ENCODE peak calls at places on chromosome 19, in five cellular contexts. One of them, this sample, is unnamed.

GRCh38 chr19:44925114-44925891 is 10.9 kb downstream of the APOC1 start:
- DNase-seq in fibroblast of mammary gland: peak; percentile 84
- DNase-seq in AG10803: peak; percentile 76
- DNase-seq in IMR-90: peak; percentile 49
- DNase-seq in heart left ventricle: peak; percentile 86
- DNase-seq in this sample: no peak

GRCh38 chr19:7730286-7731217 is 1.4 kb downstream of the CLEC4G start:
- DNase-seq in fibroblast of mammary gland: no peak
- DNase-seq in AG10803: no peak
- DNase-seq in IMR-90: no peak
- DNase-seq in heart left ventricle: no peak
- DNase-seq in this sample: no peak

GRCh38 chr19:39265321-39265916 is 2.8 kb upstream of the IFNL2 start:
- DNase-seq in fibroblast of mammary gland: no peak
- DNase-seq in AG10803: no peak
- DNase-seq in IMR-90: no peak
- DNase-seq in heart left ventricle: no peak
- DNase-seq in this sample: no peak

GRCh38 chr19:14554382-14554812 is 17.5 kb downstream of the NDUFB7 start:
- DNase-seq in fibroblast of mammary gland: no peak
- DNase-seq in AG10803: no peak
- DNase-seq in IMR-90: no peak
- DNase-seq in heart left ventricle: no peak
- DNase-seq in this sample: no peak

GRCh38 chr19:42295831-42296525 is 6.0 kb upstream of the PRR19 start:
- DNase-seq in fibroblast of mammary gland: peak; percentile 52
- DNase-seq in AG10803: peak; percentile 44
- DNase-seq in IMR-90: peak; percentile 41
- DNase-seq in heart left ventricle: peak; percentile 80
- DNase-seq in this sample: peak; percentile 94

GRCh38 chr19:14070268-14071050 is 2.1 kb upstream of the MISP3 start:
- DNase-seq in fibroblast of mammary gland: no peak
- DNase-seq in AG10803: no peak
- DNase-seq in IMR-90: no peak
- DNase-seq in heart left ventricle: peak; percentile 60
- DNase-seq in this sample: no peak

GRCh38 chr19:3466630-3467029 is 13.7 kb downstream of the SMIM24 start:
- DNase-seq in fibroblast of mammary gland: no peak
- DNase-seq in AG10803: no peak
- DNase-seq in IMR-90: no peak
- DNase-seq in heart left ventricle: no peak
- DNase-seq in this sample: no peak

GRCh38 chr19:28359819-28360414 is 853.0 kb downstream of the UQCRFS1 start:
- DNase-seq in fibroblast of mammary gland: no peak
- DNase-seq in AG10803: no peak
- DNase-seq in IMR-90: no peak
- DNase-seq in heart left ventricle: no peak
- DNase-seq in this sample: no peak

GRCh38 chr19:4557186-4557970 is 2.1 kb downstream of the SEMA6B start:
- DNase-seq in fibroblast of mammary gland: no peak
- DNase-seq in AG10803: no peak
- DNase-seq in IMR-90: no peak
- DNase-seq in heart left ventricle: no peak
- DNase-seq in this sample: no peak

GRCh38 chr19:16116067-16116466 is 4.4 kb downstream of the RAB8A start:
- DNase-seq in fibroblast of mammary gland: no peak
- DNase-seq in AG10803: no peak
- DNase-seq in IMR-90: no peak
- DNase-seq in heart left ventricle: no peak
- DNase-seq in this sample: no peak

GRCh38 chr19:4060621-4061177 is 6.0 kb downstream of the ZBTB7A start:
- DNase-seq in fibroblast of mammary gland: no peak
- DNase-seq in AG10803: no peak
- DNase-seq in IMR-90: no peak
- DNase-seq in heart left ventricle: peak; percentile 30
- DNase-seq in this sample: no peak

GRCh38 chr19:15210323-15210774 is 9.6 kb upstream of the NOTCH3 start:
- DNase-seq in fibroblast of mammary gland: peak; percentile 94
- DNase-seq in AG10803: peak; percentile 67
- DNase-seq in IMR-90: peak; percentile 59
- DNase-seq in heart left ventricle: peak; percentile 66
- DNase-seq in this sample: no peak

GRCh38 chr19:4758659-4759058 is 32.9 kb upstream of the FEM1A start:
- DNase-seq in fibroblast of mammary gland: no peak
- DNase-seq in AG10803: no peak
- DNase-seq in IMR-90: no peak
- DNase-seq in heart left ventricle: no peak
- DNase-seq in this sample: no peak

DNA sequence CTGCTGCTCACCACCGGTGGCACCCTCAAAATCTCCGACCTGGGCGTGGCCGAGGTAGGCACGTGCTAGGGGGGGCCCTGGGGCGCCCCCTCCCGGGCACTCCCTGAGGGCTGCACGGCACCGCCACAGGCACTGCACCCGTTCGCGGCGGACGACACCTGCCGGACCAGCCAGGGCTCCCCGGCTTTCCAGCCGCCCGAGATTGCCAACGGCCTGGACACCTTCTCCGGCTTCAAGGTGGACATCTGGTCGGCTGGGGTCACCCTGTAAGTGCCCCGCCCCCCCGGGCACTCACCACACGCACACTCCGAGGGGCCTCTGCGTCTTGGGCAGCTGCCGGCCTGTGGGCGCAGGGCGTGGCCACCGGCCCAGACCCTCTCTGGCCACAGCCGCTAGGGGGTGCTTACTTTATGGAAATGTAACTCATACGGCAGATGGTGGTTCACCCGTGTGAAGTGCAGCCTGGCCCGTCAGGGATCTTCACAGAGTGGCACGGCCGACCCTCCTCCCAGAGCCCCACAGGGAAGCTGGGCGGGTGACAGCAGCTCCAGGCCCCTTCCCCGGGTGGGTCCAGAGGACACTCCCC is 15.0 kb downstream of the STK11 start:
- DNase-seq in fibroblast of mammary gland: no peak
- DNase-seq in AG10803: no peak
- DNase-seq in IMR-90: no peak
- DNase-seq in heart left ventricle: no peak
- DNase-seq in this sample: no peak
- TF ChIP-seq CTCF in fibroblast of mammary gland: peak; percentile 32
- TF ChIP-seq CTCF in AG10803: no peak
- TF ChIP-seq CTCF in IMR-90: no peak
- TF ChIP-seq CTCF in heart left ventricle: no peak
- TF ChIP-seq CTCF in this sample: peak; percentile 11

GRCh38 chr19:19296953-19297689 is 23.2 kb downstream of the SUGP1 start:
- DNase-seq in fibroblast of mammary gland: no peak
- DNase-seq in AG10803: no peak
- DNase-seq in IMR-90: no peak
- DNase-seq in heart left ventricle: no peak
- DNase-seq in this sample: no peak

GRCh38 chr19:19292607-19293006 is 19.5 kb upstream of the TM6SF2 start:
- DNase-seq in fibroblast of mammary gland: no peak
- DNase-seq in AG10803: no peak
- DNase-seq in IMR-90: no peak
- DNase-seq in heart left ventricle: no peak
- DNase-seq in this sample: no peak

GRCh38 chr19:19300613-19301012 is 19.7 kb downstream of the SUGP1 start:
- DNase-seq in fibroblast of mammary gland: no peak
- DNase-seq in AG10803: no peak
- DNase-seq in IMR-90: no peak
- DNase-seq in heart left ventricle: no peak
- DNase-seq in this sample: no peak

GRCh38 chr19:19297759-19298158 is 22.6 kb downstream of the SUGP1 start:
- DNase-seq in fibroblast of mammary gland: no peak
- DNase-seq in AG10803: no peak
- DNase-seq in IMR-90: no peak
- DNase-seq in heart left ventricle: no peak
- DNase-seq in this sample: no peak

GRCh38 chr19:19294914-19295313 is 21.8 kb upstream of the TM6SF2 start:
- DNase-seq in fibroblast of mammary gland: no peak
- DNase-seq in AG10803: no peak
- DNase-seq in IMR-90: no peak
- DNase-seq in heart left ventricle: no peak
- DNase-seq in this sample: no peak
- TF ChIP-seq CTCF in fibroblast of mammary gland: no peak
- TF ChIP-seq CTCF in AG10803: no peak
- TF ChIP-seq CTCF in IMR-90: no peak
- TF ChIP-seq CTCF in heart left ventricle: no peak
- TF ChIP-seq CTCF in this sample: no peak

GRCh38 chr19:37935341-37935740 is 28.3 kb downstream of the SIPA1L3 start:
- DNase-seq in fibroblast of mammary gland: no peak
- DNase-seq in AG10803: no peak
- DNase-seq in IMR-90: no peak
- DNase-seq in heart left ventricle: no peak
- DNase-seq in this sample: no peak
- TF ChIP-seq CTCF in fibroblast of mammary gland: no peak
- TF ChIP-seq CTCF in AG10803: no peak
- TF ChIP-seq CTCF in IMR-90: no peak
- TF ChIP-seq CTCF in heart left ventricle: no peak
- TF ChIP-seq CTCF in this sample: no peak

GRCh38 chr19:54552913-54553310 is 20.7 kb upstream of the LILRA2 start:
- DNase-seq in fibroblast of mammary gland: no peak
- DNase-seq in AG10803: no peak
- DNase-seq in IMR-90: no peak
- DNase-seq in heart left ventricle: no peak
- DNase-seq in this sample: peak; percentile 60
- TF ChIP-seq CTCF in fibroblast of mammary gland: no peak
- TF ChIP-seq CTCF in AG10803: no peak
- TF ChIP-seq CTCF in IMR-90: no peak
- TF ChIP-seq CTCF in heart left ventricle: no peak
- TF ChIP-seq CTCF in this sample: no peak

DNA sequence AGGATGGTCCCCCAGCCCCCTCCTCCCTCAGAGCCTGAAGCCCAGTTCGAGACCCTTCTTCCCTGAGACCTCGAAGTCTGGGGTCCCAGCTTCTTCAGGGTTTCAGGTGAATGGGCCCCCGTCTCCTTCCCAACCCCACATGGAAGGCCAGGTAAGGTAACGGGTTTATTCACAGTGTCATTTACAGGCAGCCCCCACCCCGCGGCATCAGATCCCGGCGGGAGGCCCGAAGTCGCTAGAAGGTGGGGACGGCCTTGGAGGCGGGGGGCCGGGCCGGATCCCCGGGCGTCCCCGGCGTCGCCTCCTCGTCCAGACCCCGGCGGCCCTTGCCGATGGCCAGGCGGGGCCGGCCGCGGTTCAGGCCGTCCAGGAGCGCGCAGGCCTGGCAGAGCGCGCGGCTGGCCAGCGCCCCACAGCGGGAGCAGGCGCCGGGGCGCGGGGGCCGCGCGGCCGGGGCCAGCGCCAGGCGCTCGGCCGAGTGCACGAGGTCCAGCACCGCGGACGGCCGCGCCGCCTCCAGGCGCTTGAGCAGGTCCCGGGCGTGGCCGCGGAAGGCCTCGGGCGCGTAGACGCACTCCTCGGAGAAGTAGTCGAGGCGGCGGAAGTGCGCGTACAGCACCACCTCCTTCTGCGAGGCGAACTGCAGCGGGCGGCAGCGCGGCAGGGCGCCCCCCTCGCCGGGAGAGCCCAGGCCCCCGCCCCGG is 9.7 kb downstream of the CTU1 start:
- DNase-seq in fibroblast of mammary gland: peak; percentile 32
- DNase-seq in AG10803: no peak
- DNase-seq in IMR-90: no peak
- DNase-seq in heart left ventricle: peak; percentile 71
- DNase-seq in this sample: no peak
- TF ChIP-seq CTCF in fibroblast of mammary gland: no peak
- TF ChIP-seq CTCF in AG10803: no peak
- TF ChIP-seq CTCF in IMR-90: no peak
- TF ChIP-seq CTCF in heart left ventricle: no peak
- TF ChIP-seq CTCF in this sample: no peak

DNA sequence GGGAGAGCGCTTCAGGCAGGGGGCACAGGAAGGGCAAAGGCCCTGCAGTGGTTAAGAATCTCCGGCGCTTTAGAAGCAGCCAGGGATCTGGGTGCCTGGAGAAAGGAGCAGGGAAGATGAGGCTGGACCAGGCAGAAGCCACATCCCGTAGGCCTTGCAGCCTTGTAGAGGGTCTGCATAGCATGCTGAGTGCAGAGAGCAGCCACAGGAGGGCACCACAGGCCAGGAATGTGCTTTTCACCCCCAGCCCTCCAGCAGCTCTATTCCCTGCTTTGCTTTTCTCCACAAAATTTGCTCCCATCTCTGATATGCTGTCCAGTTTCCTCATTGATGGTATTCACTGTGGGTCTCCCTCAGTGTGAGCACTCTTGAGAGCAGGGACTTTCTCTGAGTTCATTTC is 5.7 kb downstream of the WDR62 start:
- DNase-seq in fibroblast of mammary gland: peak; percentile 61
- DNase-seq in AG10803: peak; percentile 59
- DNase-seq in IMR-90: peak; percentile 63
- DNase-seq in heart left ventricle: peak; percentile 54
- DNase-seq in this sample: no peak
- TF ChIP-seq CTCF in fibroblast of mammary gland: peak; percentile 73
- TF ChIP-seq CTCF in AG10803: peak; percentile 74
- TF ChIP-seq CTCF in IMR-90: peak; percentile 78
- TF ChIP-seq CTCF in heart left ventricle: peak; percentile 53
- TF ChIP-seq CTCF in this sample: peak; percentile 61